ENCODE peak calls at places on chromosomes 6 and 20, in seven cellular contexts. X, I, G, M, A, Q and Z are unnamed samples.

GRCh38 chr20:4509825-4510522 is 211.7 kb upstream of the PRND start:
- DNase-seq in X (no peak), G (no peak), A (no peak), M (no peak), I (no peak), Q (no peak), Z (no peak)

GRCh38 chr20:23702021-23702420 is 13.2 kb upstream of the CST4 start:
- DNase-seq in I (no peak), G (peak), X (no peak), Q (no peak), M (no peak), A (no peak), Z (no peak)

GRCh38 chr6:21949211-21949801 is 347.5 kb downstream of the PRL start:
- DNase-seq in I (no peak), Q (no peak), X (no peak), G (no peak), M (no peak), A (no peak), Z (peak)

GRCh38 chr20:63675681-63676368 is 17.7 kb downstream of the RTEL1 start:
- DNase-seq in I (no peak), M (no peak), X (no peak), A (no peak), Q (no peak), G (no peak), Z (no peak)

GRCh38 chr20:6700563-6701328 is 66.7 kb upstream of the BMP2 start:
- DNase-seq in A (no peak), M (no peak), Q (no peak), X (peak), G (no peak), I (peak), Z (no peak)

GRCh38 chr6:113695506-113695905 is 161.6 kb upstream of the MARCKS start:
- DNase-seq in X (no peak), I (no peak), M (no peak), Q (no peak), A (no peak), G (peak), Z (no peak)

GRCh38 chr6:96947055-96947454 is 22.5 kb downstream of the KLHL32 start:
- DNase-seq in Q (no peak), I (no peak), G (no peak), M (no peak), A (no peak), X (no peak), Z (no peak)

GRCh38 chr6:64013061-64013410 is 377.4 kb downstream of the PHF3 start:
- DNase-seq in Q (no peak), G (no peak), A (no peak), M (no peak), I (no peak), X (no peak), Z (no peak)

GRCh38 chr6:25041676-25042598 is 106.2 kb upstream of the RIPOR2 start:
- DNase-seq in A (no peak), G (no peak), Q (no peak), X (no peak), I (no peak), M (no peak), Z (no peak)

GRCh38 chr6:166595061-166595780 is 8.7 kb upstream of the RAMACL start:
- DNase-seq in X (no peak), M (no peak), A (no peak), I (no peak), Q (no peak), G (peak), Z (no peak)

GRCh38 chr20:1949306-1949705 is 44.6 kb downstream of the PDYN start:
- DNase-seq in G (peak), I (no peak), A (no peak), Q (no peak), X (no peak), M (peak), Z (no peak)

GRCh38 chr6:106685833-106686232 is 56.5 kb downstream of the QRSL1 start:
- DNase-seq in X (no peak), Q (no peak), A (no peak), M (no peak), G (no peak), I (no peak), Z (no peak)

GRCh38 chr20:63026582-63027424 is 20.0 kb upstream of the BHLHE23 start:
- DNase-seq in I (no peak), A (no peak), M (peak), X (no peak), Q (peak), G (no peak), Z (no peak)

GRCh38 chr6:170360476-170360875 is 53.9 kb downstream of the FAM120B start:
- DNase-seq in A (no peak), I (peak), Q (no peak), M (no peak), G (peak), X (no peak), Z (no peak)

GRCh38 chr6:87919001-87919400 is 128.6 kb upstream of the SPACA1 start:
- DNase-seq in X (no peak), I (no peak), Q (no peak), M (no peak), G (no peak), A (no peak), Z (no peak)

GRCh38 chr6:39887692-39888450 is 46.4 kb downstream of the MOCS1 start:
- DNase-seq in G (peak), X (peak), A (peak), I (peak), Q (peak), M (no peak), Z (peak)

GRCh38 chr20:46307999-46308257 is 370 bp downstream of the CDH22 start:
- DNase-seq in G (no peak), X (no peak), A (no peak), Q (peak), M (no peak), I (no peak), Z (no peak)

GRCh38 chr20:46307139-46307998 is 929 bp downstream of the CDH22 start:
- DNase-seq in M (peak), X (no peak), I (peak), G (peak), A (no peak), Q (peak), Z (peak)

GRCh38 chr20:46309945-46310344 is 1.6 kb upstream of the CDH22 start:
- DNase-seq in X (no peak), G (no peak), I (no peak), Q (no peak), A (no peak), M (no peak), Z (no peak)

GRCh38 chr20:46306743-46307138 is 1.6 kb downstream of the CDH22 start:
- DNase-seq in X (no peak), G (no peak), I (no peak), A (no peak), M (no peak), Q (no peak), Z (no peak)

DNA sequence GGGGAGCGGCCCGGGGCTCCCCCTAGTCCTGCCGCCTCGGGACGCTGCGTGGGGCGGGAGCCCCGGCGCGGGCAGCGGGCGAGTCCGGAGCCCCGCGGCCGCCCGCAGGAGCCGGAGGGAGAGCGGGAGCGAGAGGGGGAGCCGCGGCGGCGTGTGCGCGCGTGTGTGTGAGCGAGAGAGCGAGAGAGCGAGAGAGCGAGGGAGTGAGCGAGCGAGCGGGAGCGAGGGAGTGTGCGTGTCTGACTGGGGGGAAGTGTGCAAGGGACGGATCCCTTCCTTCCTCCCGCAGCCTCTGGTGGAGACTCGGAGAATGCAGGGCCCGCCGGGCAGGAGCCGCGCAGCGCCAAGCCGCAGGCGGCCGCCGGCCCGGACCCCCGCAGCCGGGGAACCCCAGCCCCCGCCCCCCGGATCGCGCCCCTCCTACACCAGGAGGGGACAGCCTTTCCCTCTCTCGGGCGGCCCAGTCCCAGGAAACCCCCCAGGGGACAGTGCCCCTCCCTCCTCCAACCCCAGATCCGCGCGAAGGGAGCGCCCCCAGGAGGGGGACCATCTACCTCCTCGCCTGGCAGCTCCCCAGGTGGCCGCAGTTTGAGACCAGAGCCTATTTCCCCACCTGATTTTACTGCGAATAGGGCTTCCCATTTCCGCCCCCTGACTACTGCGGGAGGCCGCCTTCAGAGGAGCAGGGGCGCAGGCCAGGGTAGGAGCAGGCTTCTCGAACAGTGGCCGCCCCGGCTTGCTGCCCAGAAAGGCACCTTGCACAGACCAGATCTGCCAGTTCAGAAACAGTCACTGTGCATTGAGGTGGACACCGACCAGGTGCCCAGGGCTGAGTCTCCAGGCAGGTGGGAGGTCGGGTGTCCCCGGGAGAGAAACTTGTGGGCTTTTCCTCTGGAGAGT is at the start of gene CDH22:
- DNase-seq in M (no peak), I (peak), A (no peak), G (peak), Q (peak), X (no peak), Z (no peak)
- H3K4me3 ChIP-seq in M (peak), I (no peak), A (peak), G (peak), Q (peak), X (peak), Z (peak)

DNA sequence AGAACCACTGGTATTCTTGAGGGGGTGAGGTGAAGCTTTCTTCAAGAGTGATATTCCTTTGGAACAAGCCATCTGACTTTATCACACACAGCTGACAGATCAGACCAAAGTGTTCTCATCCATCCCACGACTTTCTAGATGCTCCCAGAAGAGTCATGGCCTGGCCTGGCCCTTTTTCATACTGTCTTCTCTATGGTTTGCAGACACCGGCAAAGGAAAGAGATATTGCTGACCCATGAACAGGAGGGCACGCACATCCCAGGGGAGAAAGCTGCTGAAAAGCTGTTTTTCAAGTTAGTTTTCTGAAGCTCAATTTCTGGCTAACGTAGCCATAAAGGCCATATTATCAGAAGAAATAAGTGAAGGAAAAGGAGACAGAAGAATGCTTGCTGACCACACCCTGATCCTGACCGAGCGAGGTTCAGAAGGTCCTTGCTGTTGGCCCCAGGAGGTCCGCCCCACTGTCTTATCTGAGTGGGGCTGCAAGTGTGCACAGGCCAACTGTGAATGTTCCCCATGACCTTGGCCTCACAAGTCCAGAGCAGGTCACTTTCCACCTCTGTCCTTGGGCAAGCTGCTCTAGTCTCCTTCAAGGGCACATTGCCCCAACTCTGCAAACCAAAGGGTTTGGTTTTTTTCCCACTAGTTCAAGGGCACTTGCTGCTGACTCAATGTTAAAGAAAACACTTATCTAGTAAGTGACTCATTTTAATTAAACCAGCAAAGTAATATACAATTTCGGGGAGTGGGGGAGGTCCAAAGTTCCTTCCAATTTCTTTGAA is 2.0 kb downstream of the ACSS1 start:
- DNase-seq in A (peak), G (no peak), X (no peak), M (peak), Q (peak), I (peak), Z (no peak)
- H3K4me3 ChIP-seq in A (no peak), G (no peak), X (no peak), M (peak), Q (peak), I (no peak), Z (no peak)

GRCh38 chr20:46895906-46896242 is 1.2 kb downstream of the EYA2 start:
- DNase-seq in G (no peak), I (no peak), M (no peak), X (no peak), A (no peak), Q (no peak), Z (no peak)
- H3K4me3 ChIP-seq in G (peak), I (no peak), M (peak), X (no peak), A (peak), Q (peak), Z (no peak)

DNA sequence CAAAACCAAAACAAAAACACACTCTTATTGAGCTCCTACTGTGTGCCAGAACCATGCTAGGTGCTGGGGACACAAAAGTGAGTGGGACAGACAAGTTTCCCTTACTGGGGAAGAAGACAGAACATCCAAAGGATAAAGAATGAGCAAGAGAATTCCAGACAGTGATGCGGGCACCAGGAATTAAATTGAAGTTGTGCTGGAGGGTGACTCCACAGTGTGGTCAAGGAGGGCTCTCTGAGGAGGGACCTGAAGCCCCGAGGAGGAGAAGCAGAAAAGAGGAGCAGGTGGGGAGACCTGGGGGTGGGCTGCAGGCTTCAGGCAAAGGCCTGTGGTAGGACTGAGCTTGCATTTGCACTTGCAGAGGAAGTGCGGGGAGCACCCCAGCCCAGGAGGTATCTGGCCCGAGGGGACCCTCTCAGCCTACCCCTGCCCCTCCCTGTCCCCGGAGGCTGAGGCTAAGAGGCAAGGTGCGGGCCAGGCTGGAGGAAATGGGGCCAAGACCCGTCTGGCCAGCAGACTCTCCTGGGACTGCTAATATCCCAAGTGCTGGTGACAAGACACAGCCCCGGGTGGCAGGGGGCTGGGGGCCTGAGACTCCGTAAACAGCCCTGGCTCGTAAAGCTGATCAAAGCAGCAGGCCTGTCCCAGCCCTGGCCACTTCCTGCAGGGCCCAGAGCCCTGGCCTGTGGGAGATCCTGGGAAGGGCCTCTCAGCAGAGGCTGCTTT is 57.1 kb downstream of the SNAI1 start:
- DNase-seq in X (no peak), G (no peak), M (no peak), Q (no peak), A (no peak), I (no peak), Z (no peak)
- H3K4me3 ChIP-seq in X (no peak), G (no peak), M (no peak), Q (no peak), A (no peak), I (no peak), Z (no peak)